ENCODE peak calls at places on chromosomes 2 and 18, in six cellular contexts. One of them, this sample, is unnamed. For H3K27me3, the result is how much of the 10 kb centered on the place peaks cover.

GRCh38 chr2:129337076-129337475 is 642.4 kb upstream of the RAB6C start:
- DNase-seq in iPS DF 6.9: no peak
- DNase-seq in right atrium auricular region: no peak
- DNase-seq in tibial artery: no peak
- DNase-seq in GM23248: no peak
- DNase-seq in Karpas-422: no peak
- DNase-seq in this sample: no peak

GRCh38 chr2:111617299-111617803 is 266.6 kb downstream of the ANAPC1 start:
- DNase-seq in iPS DF 6.9: no peak
- DNase-seq in right atrium auricular region: no peak
- DNase-seq in tibial artery: no peak
- DNase-seq in GM23248: peak
- DNase-seq in Karpas-422: no peak
- DNase-seq in this sample: no peak

GRCh38 chr2:85132834-85133637 is at the start of gene TCF7L1:
- DNase-seq in iPS DF 6.9: peak
- DNase-seq in right atrium auricular region: peak
- DNase-seq in tibial artery: peak
- DNase-seq in GM23248: peak
- DNase-seq in Karpas-422: no peak
- DNase-seq in this sample: peak

GRCh38 chr2:202187570-202187969 is 50.8 kb downstream of the SUMO1 start:
- DNase-seq in iPS DF 6.9: no peak
- DNase-seq in right atrium auricular region: no peak
- DNase-seq in tibial artery: no peak
- DNase-seq in GM23248: no peak
- DNase-seq in Karpas-422: no peak
- DNase-seq in this sample: no peak

GRCh38 chr2:216328347-216328746 is 43.9 kb downstream of the MARCHF4 start:
- DNase-seq in iPS DF 6.9: no peak
- DNase-seq in right atrium auricular region: no peak
- DNase-seq in tibial artery: no peak
- DNase-seq in GM23248: peak
- DNase-seq in Karpas-422: no peak
- DNase-seq in this sample: no peak

GRCh38 chr2:69683170-69683971 is 39.8 kb upstream of the AAK1 start:
- DNase-seq in iPS DF 6.9: no peak
- DNase-seq in right atrium auricular region: no peak
- DNase-seq in tibial artery: no peak
- DNase-seq in GM23248: peak
- DNase-seq in Karpas-422: no peak
- DNase-seq in this sample: peak

GRCh38 chr18:56645415-56646016 is 5.6 kb upstream of the WDR7 start:
- DNase-seq in iPS DF 6.9: no peak
- DNase-seq in right atrium auricular region: no peak
- DNase-seq in tibial artery: no peak
- DNase-seq in GM23248: peak
- DNase-seq in Karpas-422: peak
- DNase-seq in this sample: no peak

GRCh38 chr18:9952633-9953416 is 39.0 kb downstream of the VAPA start:
- DNase-seq in iPS DF 6.9: no peak
- DNase-seq in right atrium auricular region: no peak
- DNase-seq in tibial artery: no peak
- DNase-seq in GM23248: peak
- DNase-seq in Karpas-422: no peak
- DNase-seq in this sample: peak

GRCh38 chr2:132547089-132547687 is 122.8 kb downstream of the LYPD1 start:
- DNase-seq in iPS DF 6.9: peak
- DNase-seq in right atrium auricular region: peak
- DNase-seq in tibial artery: peak
- DNase-seq in GM23248: peak
- DNase-seq in Karpas-422: peak
- DNase-seq in this sample: peak

GRCh38 chr2:165833156-165833555 is 39.1 kb upstream of the GALNT3 start:
- DNase-seq in iPS DF 6.9: no peak
- DNase-seq in right atrium auricular region: no peak
- DNase-seq in tibial artery: no peak
- DNase-seq in GM23248: peak
- DNase-seq in Karpas-422: no peak
- DNase-seq in this sample: peak

GRCh38 chr2:46831037-46831868 is 84.4 kb downstream of the MCFD2 start:
- DNase-seq in iPS DF 6.9: no peak
- DNase-seq in right atrium auricular region: no peak
- DNase-seq in tibial artery: peak
- DNase-seq in GM23248: peak
- DNase-seq in Karpas-422: no peak
- DNase-seq in this sample: no peak

GRCh38 chr2:63346441-63346840 is 241.8 kb downstream of the WDPCP start:
- DNase-seq in iPS DF 6.9: no peak
- DNase-seq in right atrium auricular region: no peak
- DNase-seq in tibial artery: no peak
- DNase-seq in GM23248: no peak
- DNase-seq in Karpas-422: no peak
- DNase-seq in this sample: no peak

GRCh38 chr2:28567076-28567471 is 71.2 kb downstream of the PLB1 start:
- DNase-seq in iPS DF 6.9: no peak
- DNase-seq in right atrium auricular region: no peak
- DNase-seq in tibial artery: no peak
- DNase-seq in GM23248: no peak
- DNase-seq in Karpas-422: no peak
- DNase-seq in this sample: no peak

GRCh38 chr2:23901966-23902942 is 24.7 kb downstream of the ATAD2B start:
- DNase-seq in iPS DF 6.9: no peak
- DNase-seq in right atrium auricular region: no peak
- DNase-seq in tibial artery: no peak
- DNase-seq in GM23248: peak
- DNase-seq in Karpas-422: no peak
- DNase-seq in this sample: peak

GRCh38 chr18:28411806-28412205 is 234.9 kb upstream of the CDH2 start:
- DNase-seq in iPS DF 6.9: no peak
- DNase-seq in right atrium auricular region: peak
- DNase-seq in tibial artery: no peak
- DNase-seq in GM23248: peak
- DNase-seq in Karpas-422: no peak
- DNase-seq in this sample: peak

GRCh38 chr2:50388324-50388723 is 643.6 kb downstream of the NRXN1 start:
- DNase-seq in iPS DF 6.9: no peak
- DNase-seq in right atrium auricular region: no peak
- DNase-seq in tibial artery: no peak
- DNase-seq in GM23248: no peak
- DNase-seq in Karpas-422: no peak
- DNase-seq in this sample: no peak

GRCh38 chr2:219297766-219298456 is 11.3 kb downstream of the PTPRN start:
- DNase-seq in iPS DF 6.9: no peak
- DNase-seq in right atrium auricular region: no peak
- DNase-seq in tibial artery: no peak
- DNase-seq in GM23248: peak
- DNase-seq in Karpas-422: no peak
- DNase-seq in this sample: no peak

GRCh38 chr2:75515584-75516368 is 45.0 kb downstream of the EVA1A start:
- DNase-seq in iPS DF 6.9: no peak
- DNase-seq in right atrium auricular region: no peak
- DNase-seq in tibial artery: no peak
- DNase-seq in GM23248: no peak
- DNase-seq in Karpas-422: no peak
- DNase-seq in this sample: no peak

GRCh38 chr2:173926875-173927274 is 38.3 kb downstream of the SP3 start:
- DNase-seq in iPS DF 6.9: no peak
- DNase-seq in right atrium auricular region: no peak
- DNase-seq in tibial artery: no peak
- DNase-seq in GM23248: no peak
- DNase-seq in Karpas-422: no peak
- DNase-seq in this sample: no peak

GRCh38 chr2:498493-499178 is 178.6 kb downstream of the TMEM18 start:
- DNase-seq in iPS DF 6.9: no peak
- DNase-seq in right atrium auricular region: no peak
- DNase-seq in tibial artery: no peak
- DNase-seq in GM23248: no peak
- DNase-seq in Karpas-422: no peak
- DNase-seq in this sample: peak

GRCh38 chr2:499726-500125 is 177.5 kb downstream of the TMEM18 start:
- DNase-seq in iPS DF 6.9: no peak
- DNase-seq in right atrium auricular region: no peak
- DNase-seq in tibial artery: no peak
- DNase-seq in GM23248: no peak
- DNase-seq in Karpas-422: no peak
- DNase-seq in this sample: peak

GRCh38 chr2:496729-497128 is 180.5 kb downstream of the TMEM18 start:
- DNase-seq in iPS DF 6.9: no peak
- DNase-seq in right atrium auricular region: no peak
- DNase-seq in tibial artery: no peak
- DNase-seq in GM23248: no peak
- DNase-seq in Karpas-422: no peak
- DNase-seq in this sample: no peak

GRCh38 chr2:495745-496275 is 181.4 kb downstream of the TMEM18 start:
- DNase-seq in iPS DF 6.9: no peak
- DNase-seq in right atrium auricular region: no peak
- DNase-seq in tibial artery: no peak
- DNase-seq in GM23248: no peak
- DNase-seq in Karpas-422: no peak
- DNase-seq in this sample: peak

GRCh38 chr2:497770-498492 is 179.3 kb downstream of the TMEM18 start:
- DNase-seq in iPS DF 6.9: no peak
- DNase-seq in right atrium auricular region: no peak
- DNase-seq in tibial artery: no peak
- DNase-seq in GM23248: no peak
- DNase-seq in Karpas-422: no peak
- DNase-seq in this sample: peak
- H3K27me3 ChIP-seq in iPS DF 6.9: under half
- H3K27me3 ChIP-seq in right atrium auricular region: under half
- H3K27me3 ChIP-seq in tibial artery: under half
- H3K27me3 ChIP-seq in GM23248: under half
- H3K27me3 ChIP-seq in Karpas-422: under half
- H3K27me3 ChIP-seq in this sample: under half

GRCh38 chr18:49565101-49565500 is 3.2 kb downstream of the LIPG start:
- DNase-seq in iPS DF 6.9: no peak
- DNase-seq in right atrium auricular region: no peak
- DNase-seq in tibial artery: no peak
- DNase-seq in GM23248: no peak
- DNase-seq in Karpas-422: no peak
- DNase-seq in this sample: no peak

GRCh38 chr18:49564435-49564834 is 2.6 kb downstream of the LIPG start:
- DNase-seq in iPS DF 6.9: no peak
- DNase-seq in right atrium auricular region: no peak
- DNase-seq in tibial artery: no peak
- DNase-seq in GM23248: no peak
- DNase-seq in Karpas-422: no peak
- DNase-seq in this sample: no peak

GRCh38 chr18:49566217-49566616 is 4.4 kb downstream of the LIPG start:
- DNase-seq in iPS DF 6.9: no peak
- DNase-seq in right atrium auricular region: no peak
- DNase-seq in tibial artery: no peak
- DNase-seq in GM23248: no peak
- DNase-seq in Karpas-422: no peak
- DNase-seq in this sample: no peak

GRCh38 chr18:49566985-49567384 is 5.1 kb downstream of the LIPG start:
- DNase-seq in iPS DF 6.9: no peak
- DNase-seq in right atrium auricular region: no peak
- DNase-seq in tibial artery: no peak
- DNase-seq in GM23248: no peak
- DNase-seq in Karpas-422: no peak
- DNase-seq in this sample: no peak

DNA sequence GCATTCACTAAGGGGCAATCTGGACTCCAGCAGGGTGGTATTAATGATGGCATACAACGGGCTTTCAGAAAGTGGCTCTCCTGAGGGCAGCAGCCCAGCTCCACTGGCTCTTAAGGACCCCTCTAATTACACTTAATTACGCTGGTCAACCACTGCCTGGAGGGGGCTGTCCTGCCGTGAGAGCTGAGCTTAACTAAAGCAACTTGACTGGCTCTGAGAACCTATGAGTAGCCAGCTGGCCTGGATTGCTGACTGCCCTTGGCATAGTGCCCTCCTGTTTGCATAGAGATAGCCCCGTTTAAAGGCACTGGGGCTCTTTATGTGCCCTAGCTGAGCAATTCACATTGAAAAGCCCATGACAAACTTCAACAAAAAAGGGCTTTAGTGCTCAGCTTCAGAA is 3.8 kb downstream of the LIPG start:
- DNase-seq in iPS DF 6.9: no peak
- DNase-seq in right atrium auricular region: no peak
- DNase-seq in tibial artery: no peak
- DNase-seq in GM23248: peak
- DNase-seq in Karpas-422: no peak
- DNase-seq in this sample: peak
- H3K27me3 ChIP-seq in iPS DF 6.9: under half
- H3K27me3 ChIP-seq in right atrium auricular region: under half
- H3K27me3 ChIP-seq in tibial artery: under half
- H3K27me3 ChIP-seq in GM23248: under half
- H3K27me3 ChIP-seq in Karpas-422: under half
- H3K27me3 ChIP-seq in this sample: under half

GRCh38 chr18:3727260-3727659 is 277.3 kb downstream of the TGIF1 start:
- DNase-seq in iPS DF 6.9: no peak
- DNase-seq in right atrium auricular region: no peak
- DNase-seq in tibial artery: no peak
- DNase-seq in GM23248: no peak
- DNase-seq in Karpas-422: no peak
- DNase-seq in this sample: no peak
- H3K27me3 ChIP-seq in iPS DF 6.9: under half
- H3K27me3 ChIP-seq in right atrium auricular region: under half
- H3K27me3 ChIP-seq in tibial artery: under half
- H3K27me3 ChIP-seq in GM23248: under half
- H3K27me3 ChIP-seq in Karpas-422: under half
- H3K27me3 ChIP-seq in this sample: under half

DNA sequence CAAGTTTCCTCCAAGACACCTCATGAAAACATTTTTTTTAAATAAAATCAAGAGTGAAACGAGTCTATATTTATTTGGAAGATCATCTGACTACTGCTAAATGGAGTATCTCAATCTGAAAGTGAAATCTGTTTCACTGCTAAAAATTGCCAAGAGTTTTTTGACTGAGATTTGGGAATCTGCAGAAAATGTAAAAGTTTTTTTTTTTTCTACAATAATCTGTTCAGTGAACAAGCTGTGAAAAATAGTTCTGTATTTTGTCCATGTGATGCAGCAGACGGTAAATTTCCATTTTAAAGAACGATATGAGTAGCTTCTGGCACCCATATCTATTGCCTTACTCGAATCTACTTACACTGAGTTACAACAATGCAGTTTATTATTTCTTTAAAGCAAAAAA is 519.7 kb downstream of the PLCL1 start:
- DNase-seq in iPS DF 6.9: no peak
- DNase-seq in right atrium auricular region: no peak
- DNase-seq in tibial artery: no peak
- DNase-seq in GM23248: no peak
- DNase-seq in Karpas-422: no peak
- DNase-seq in this sample: no peak
- H3K27me3 ChIP-seq in iPS DF 6.9: under half
- H3K27me3 ChIP-seq in right atrium auricular region: under half
- H3K27me3 ChIP-seq in tibial artery: under half
- H3K27me3 ChIP-seq in GM23248: under half
- H3K27me3 ChIP-seq in Karpas-422: under half
- H3K27me3 ChIP-seq in this sample: under half